ENCODE peak calls at places on chromosomes 13 and 19, in nine cellular contexts. F is IMR-90, H is left ventricle myocardium inferior, E is retinal pigment epithelial cell, G is heart right ventricle, S is OCI-LY7, A is Caco-2, P is uterus, R is type B pancreatic cell. W is an unnamed sample.

GRCh38 chr19:15087182-15087581 is 5.2 kb downstream of the OR1I1 start:
- DNase-seq in H (no peak), F (no peak), E (no peak), R (no peak), G (no peak), S (no peak), A (no peak), P (no peak), W (no peak)

GRCh38 chr19:4971424-4971793 is 2.5 kb downstream of the KDM4B start:
- DNase-seq in A (no peak), E (no peak), H (no peak), P (no peak), R (no peak), F (no peak), G (no peak), S (peak), W (no peak)

GRCh38 chr19:39807846-39808364 is 26.1 kb downstream of the DYRK1B start:
- DNase-seq in S (no peak), P (no peak), F (no peak), E (no peak), A (no peak), R (no peak), H (no peak), G (no peak), W (no peak)

GRCh38 chr13:34587586-34587985 is 354.5 kb upstream of the NBEA start:
- DNase-seq in S (no peak), R (no peak), H (no peak), P (no peak), E (peak), A (no peak), G (no peak), F (no peak), W (no peak)

GRCh38 chr19:47006496-47006895 is 13.1 kb upstream of the NPAS1 start:
- DNase-seq in E (no peak), F (no peak), P (no peak), H (no peak), A (no peak), G (no peak), R (no peak), S (no peak), W (no peak)

GRCh38 chr19:32691952-32692726 is 518 bp downstream of the NUDT19 start:
- DNase-seq in R (no peak), P (peak), E (no peak), A (peak), F (peak), H (peak), S (peak), G (peak), W (no peak)

GRCh38 chr13:109274188-109274821 is 512.1 kb downstream of the IRS2 start:
- DNase-seq in R (no peak), A (peak), S (no peak), H (no peak), G (no peak), P (no peak), F (peak), E (peak), W (no peak)

GRCh38 chr13:24617394-24618218 is 62.6 kb upstream of the ATP12A start:
- DNase-seq in G (no peak), S (no peak), H (no peak), A (peak), F (no peak), P (no peak), R (no peak), E (no peak), W (no peak)

GRCh38 chr19:11295665-11296245 is at the start of gene TSPAN16:
- DNase-seq in H (no peak), P (no peak), R (no peak), S (no peak), A (no peak), E (no peak), G (no peak), F (no peak), W (no peak)
- TF ChIP-seq CTCF in H (no peak), P (no peak), R (no peak), S (peak), A (no peak), E (peak), G (no peak), F (no peak), W (no peak)

DNA sequence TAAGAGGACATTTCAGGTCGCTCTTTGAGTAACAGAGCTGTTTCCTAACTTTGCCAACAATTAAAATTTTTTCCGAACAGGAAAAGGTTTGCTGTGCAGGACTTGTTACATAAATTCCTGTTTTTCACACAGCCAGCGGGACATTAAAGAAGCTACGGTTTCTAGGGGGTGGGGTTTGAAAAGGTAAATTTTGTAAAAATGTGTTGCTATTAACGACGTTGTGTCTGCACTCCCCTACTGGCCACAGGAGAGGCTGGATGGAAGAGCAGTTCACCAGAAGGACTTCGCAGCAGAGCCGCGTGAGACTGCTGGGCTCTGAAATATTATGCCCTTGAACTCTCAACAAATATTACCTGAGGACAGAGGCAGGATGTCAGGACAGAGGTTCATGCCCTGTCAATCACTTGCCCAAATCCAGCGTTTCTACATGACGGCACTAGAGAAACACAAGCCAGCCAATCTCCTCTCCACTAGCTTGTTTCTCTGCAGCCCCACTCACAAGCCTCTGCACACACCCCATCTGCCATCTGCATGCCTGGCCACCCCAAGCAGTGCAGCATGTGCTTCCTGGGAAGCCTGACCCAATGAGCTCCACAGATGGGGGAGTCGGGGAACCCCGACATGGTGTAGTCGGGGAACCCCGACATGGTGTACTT is 102.0 kb downstream of the FOXO1 start:
- DNase-seq in G (no peak), F (no peak), A (no peak), R (no peak), H (no peak), P (no peak), E (no peak), S (peak), W (no peak)
- TF ChIP-seq CTCF in G (peak), F (no peak), A (peak), R (peak), H (peak), P (peak), E (peak), S (peak), W (no peak)

DNA sequence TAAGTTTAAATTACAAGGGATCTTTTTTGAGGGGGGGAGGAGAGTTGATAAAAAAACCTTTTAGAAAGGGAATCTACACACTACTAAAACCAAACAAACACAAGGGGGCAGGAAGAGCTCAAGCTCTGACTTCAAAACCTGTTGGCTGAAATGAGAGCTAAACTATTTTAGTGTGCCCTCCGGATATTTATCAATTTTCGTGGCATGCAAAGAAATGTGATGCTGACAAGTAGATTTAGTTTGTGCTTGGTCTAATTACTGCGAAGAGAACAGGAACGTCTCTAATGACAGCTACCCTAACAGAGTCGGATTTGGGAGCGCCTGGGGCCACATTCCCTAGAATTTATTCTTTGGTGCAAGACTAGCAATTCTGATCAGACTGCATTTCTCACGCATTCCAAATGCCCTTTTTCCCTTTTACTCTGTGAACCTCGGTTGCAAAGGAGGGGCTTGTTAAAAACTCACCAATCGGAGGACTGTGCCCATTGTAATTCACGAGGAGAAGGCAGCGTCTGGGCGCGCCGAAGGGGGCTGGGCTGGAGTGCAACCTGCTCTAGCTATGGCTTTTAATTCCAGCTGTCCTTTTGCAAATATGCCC is 804 bp upstream of the FREM2 start:
- DNase-seq in S (no peak), F (no peak), E (no peak), A (peak), P (no peak), R (no peak), G (no peak), H (no peak), W (no peak)
- TF ChIP-seq CTCF in S (peak), F (no peak), E (peak), A (peak), P (peak), R (peak), G (peak), H (peak), W (no peak)

GRCh38 chr13:77065456-77066147 is 38.6 kb upstream of the FBXL3 start:
- DNase-seq in G (no peak), A (no peak), S (no peak), E (no peak), H (no peak), R (no peak), F (no peak), P (no peak), W (no peak)
- TF ChIP-seq CTCF in G (no peak), A (no peak), S (no peak), E (no peak), H (no peak), R (no peak), F (no peak), P (no peak), W (no peak)

GRCh38 chr19:18059902-18060301 is 26.8 kb downstream of the IL12RB1 start:
- DNase-seq in E (no peak), H (no peak), P (no peak), F (no peak), S (no peak), G (no peak), R (no peak), A (no peak), W (no peak)

GRCh38 chr19:18065173-18065495 is 21.6 kb downstream of the IL12RB1 start:
- DNase-seq in A (no peak), F (no peak), S (no peak), G (no peak), R (no peak), H (no peak), P (no peak), E (no peak), W (no peak)

GRCh38 chr19:18060472-18060871 is 26.3 kb downstream of the IL12RB1 start:
- DNase-seq in S (no peak), G (no peak), F (no peak), P (no peak), H (no peak), A (no peak), R (no peak), E (no peak), W (no peak)

GRCh38 chr19:18062043-18062442 is 24.7 kb downstream of the IL12RB1 start:
- DNase-seq in A (no peak), G (no peak), P (no peak), F (no peak), H (no peak), R (no peak), E (no peak), S (no peak), W (no peak)

DNA sequence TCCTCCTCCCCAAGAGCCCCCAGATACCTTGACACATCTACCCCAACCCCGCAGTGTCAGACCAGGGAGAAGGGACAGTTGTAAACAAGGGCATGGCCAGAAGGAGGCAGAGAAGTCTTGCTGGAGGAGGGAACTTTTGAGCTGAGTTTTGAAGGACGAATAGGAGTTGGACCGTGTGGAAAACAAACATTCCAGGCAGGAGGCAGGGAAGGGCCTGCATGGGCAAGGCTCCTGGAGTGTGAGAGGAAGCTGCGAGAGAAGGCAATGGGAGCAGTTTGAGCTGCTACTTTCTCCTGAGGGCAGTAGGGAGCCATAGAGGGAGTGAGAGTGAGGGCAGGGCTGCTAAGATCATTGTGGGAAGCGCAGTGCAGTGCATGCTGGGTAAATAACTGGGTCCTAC is 23.3 kb downstream of the IL12RB1 start:
- DNase-seq in G (no peak), F (no peak), S (no peak), R (no peak), E (no peak), H (no peak), P (no peak), A (peak), W (no peak)
- TF ChIP-seq CTCF in G (no peak), F (no peak), S (peak), R (peak), E (peak), H (no peak), P (no peak), A (no peak), W (no peak)

DNA sequence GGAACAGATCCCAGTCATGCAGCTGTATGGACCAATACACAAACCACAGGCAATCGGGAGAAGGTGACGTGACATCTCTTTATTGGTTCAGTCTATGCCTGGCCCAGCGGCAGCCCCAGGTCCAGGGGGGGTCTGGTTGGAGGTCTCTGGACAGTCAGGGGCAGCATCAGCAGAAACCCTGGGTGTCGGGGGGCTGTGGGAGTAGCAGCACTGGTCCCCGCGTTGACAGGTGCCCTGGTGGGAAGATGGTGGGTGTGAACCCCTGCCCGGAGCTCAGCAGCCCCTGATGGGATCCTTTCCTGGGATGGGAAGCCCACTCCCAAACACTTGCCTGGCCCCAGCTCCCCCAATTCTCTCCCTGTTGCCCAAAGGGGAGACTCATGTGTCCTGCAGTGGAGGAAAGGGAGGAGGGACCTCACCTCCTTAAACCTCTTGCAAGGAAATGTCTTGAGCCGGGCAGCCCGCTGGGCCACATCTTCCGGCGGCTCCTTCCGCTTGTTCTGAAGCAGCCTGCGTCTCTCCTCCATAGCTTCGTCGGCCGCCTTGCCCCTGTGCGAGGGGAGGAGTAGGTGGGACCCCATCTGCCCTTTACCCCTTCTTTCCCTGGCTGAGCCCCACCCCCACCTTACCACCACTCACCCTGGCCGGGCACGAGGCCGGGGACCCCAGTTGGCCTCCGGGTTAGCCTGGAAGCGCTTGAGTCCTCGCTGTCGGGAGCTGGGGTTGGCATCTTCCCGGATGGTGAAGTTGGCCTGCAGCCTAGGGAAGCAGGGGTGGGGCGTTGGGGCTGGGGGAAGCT is 2.4 kb upstream of the LYL1 start:
- DNase-seq in S (peak), P (no peak), G (no peak), A (no peak), H (no peak), R (no peak), E (no peak), F (no peak), W (no peak)
- TF ChIP-seq CTCF in S (no peak), P (no peak), G (no peak), A (no peak), H (no peak), R (no peak), E (no peak), F (no peak), W (peak)

DNA sequence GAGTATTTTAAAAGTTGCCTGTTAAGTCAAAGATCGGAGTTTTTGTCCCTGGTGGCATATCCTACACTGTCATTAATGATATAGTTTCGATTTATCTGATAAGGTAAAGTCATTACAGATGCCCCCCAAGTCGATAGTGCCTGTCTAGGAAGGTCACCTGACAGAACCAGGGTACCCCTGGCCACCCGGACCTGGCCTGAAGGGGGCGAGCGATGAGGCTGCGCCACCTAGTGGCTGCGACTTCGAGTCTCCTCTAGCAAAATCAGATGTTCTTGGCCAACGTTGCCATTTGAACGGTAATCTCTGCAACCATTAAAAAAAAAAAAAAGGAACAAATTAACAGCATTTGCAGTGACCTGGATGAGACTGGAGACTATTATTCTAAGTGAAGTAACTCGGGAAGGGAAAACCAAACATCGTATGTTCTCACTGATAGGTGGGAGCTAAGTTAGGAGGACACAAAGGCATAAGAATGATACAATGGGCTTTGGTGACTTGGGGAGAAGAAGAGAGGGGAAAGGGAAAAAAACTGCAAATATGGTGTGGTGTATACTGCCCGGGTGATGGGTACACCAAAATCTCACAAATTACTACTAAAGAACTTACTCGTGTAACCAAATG is 565.1 kb downstream of the LIG4 start:
- DNase-seq in F (peak), G (peak), R (peak), P (peak), E (peak), H (peak), S (peak), A (peak), W (no peak)
- TF ChIP-seq CTCF in F (peak), G (peak), R (peak), P (peak), E (peak), H (peak), S (peak), A (peak), W (no peak)

W was measured in activated B cell treated with CpG ODN at 0.5 μM for 24 hours.